ENCODE peak calls at places on chromosomes 1 and 21, in seven cellular contexts. F is lung; I is adrenal gland; T is CD8-positive, alpha-beta T cell; C is transverse colon; K is heart left ventricle; P is H9. V is an unnamed sample.

GRCh38 chr1:99738858-99739465 is 27.5 kb downstream of the FRRS1 start:
- DNase-seq in F (no peak), I (no peak), T (no peak), C (no peak), K (no peak), P (no peak), V (no peak)

GRCh38 chr1:197664391-197664790 is 110.9 kb downstream of the DENND1B start:
- DNase-seq in F (no peak), I (no peak), T (no peak), C (no peak), K (no peak), P (no peak), V (no peak)

GRCh38 chr1:186819140-186819539 is 9.6 kb upstream of the PLA2G4A start:
- DNase-seq in F (no peak), I (no peak), T (no peak), C (no peak), K (no peak), P (no peak), V (no peak)

GRCh38 chr1:32242341-32242851 is 4.6 kb upstream of the FAM167B start:
- DNase-seq in F (no peak), I (no peak), T (no peak), C (peak; percentile 48), K (peak; percentile 52), P (peak; percentile 50), V (no peak)

GRCh38 chr21:43658094-43658725 is 1.1 kb downstream of the HSF2BP start:
- DNase-seq in F (no peak), I (no peak), T (no peak), C (no peak), K (no peak), P (no peak), V (no peak)

GRCh38 chr1:187413770-187414169 is 585.0 kb downstream of the PLA2G4A start:
- DNase-seq in F (no peak), I (no peak), T (no peak), C (no peak), K (no peak), P (no peak), V (no peak)

GRCh38 chr1:107782192-107782845 is 182.7 kb downstream of the VAV3 start:
- DNase-seq in F (no peak), I (no peak), T (peak; percentile 25), C (no peak), K (peak; percentile 43), P (no peak), V (no peak)

GRCh38 chr1:183633676-183634343 is 1.8 kb downstream of the ARPC5 start:
- DNase-seq in F (no peak), I (no peak), T (no peak), C (no peak), K (no peak), P (no peak), V (no peak)

GRCh38 chr1:65065535-65066378 is 82.2 kb upstream of the AK4 start:
- DNase-seq in F (no peak), I (peak; percentile 66), T (no peak), C (peak; percentile 51), K (peak; percentile 50), P (peak; percentile 84), V (no peak)

GRCh38 chr1:234927312-234927967 is 201.2 kb downstream of the TOMM20 start:
- DNase-seq in F (no peak), I (peak; percentile 40), T (no peak), C (no peak), K (peak; percentile 6), P (peak; percentile 14), V (peak; percentile 50)

GRCh38 chr21:35204850-35205564 is 155.9 kb upstream of the RUNX1 start:
- DNase-seq in F (peak; percentile 66), I (peak; percentile 74), T (no peak), C (peak; percentile 47), K (peak; percentile 89), P (no peak), V (no peak)

GRCh38 chr1:2786329-2787162 is 14.9 kb downstream of the TTC34 start:
- DNase-seq in F (no peak), I (no peak), T (peak; percentile 79), C (peak; percentile 57), K (no peak), P (no peak), V (peak; percentile 67)

GRCh38 chr1:167457936-167458584 is 60.3 kb downstream of the CD247 start:
- DNase-seq in F (no peak), I (no peak), T (no peak), C (no peak), K (no peak), P (peak; percentile 63), V (no peak)

GRCh38 chr1:46306159-46306530 is 2.6 kb downstream of the UQCRH start:
- DNase-seq in F (no peak), I (no peak), T (no peak), C (no peak), K (no peak), P (no peak), V (no peak)

DNA sequence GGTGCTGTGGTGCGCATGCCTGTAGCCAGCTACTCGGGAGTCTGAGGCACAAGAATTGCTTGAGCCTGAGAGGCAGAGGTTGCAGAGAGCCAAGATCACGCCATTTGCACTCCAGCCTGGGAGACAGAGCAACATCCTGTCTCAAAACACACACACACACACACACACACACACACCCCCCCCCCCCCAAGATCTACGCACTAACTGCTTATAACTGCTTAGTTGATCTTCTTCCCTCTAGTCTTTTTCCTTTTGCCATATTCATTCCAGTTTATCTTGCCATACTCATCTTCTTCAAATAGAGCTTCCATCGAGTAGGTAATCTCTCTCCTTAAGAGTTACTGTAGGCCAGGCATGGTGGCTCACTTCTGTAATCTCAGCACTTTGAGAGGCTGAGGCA is 20.9 kb downstream of the EPB41 start:
- DNase-seq in F (no peak), I (no peak), T (no peak), C (no peak), K (no peak), P (no peak), V (no peak)
- H3K4me1 ChIP-seq in F (peaks cover 2% of the 10 kb centered on the region), I (peaks cover 5% of the 10 kb centered on the region), T (peaks cover 77% of the 10 kb centered on the region), C (no peaks in the 10 kb centered on the region), K (no peaks in the 10 kb centered on the region), P (no peaks in the 10 kb centered on the region), V (no peaks in the 10 kb centered on the region)

GRCh38 chr1:117616356-117616755 is 10.5 kb downstream of the TENT5C start:
- DNase-seq in F (no peak), I (no peak), T (no peak), C (peak; percentile 52), K (no peak), P (no peak), V (peak; percentile 66)

GRCh38 chr1:117615474-117615873 is 9.6 kb downstream of the TENT5C start:
- DNase-seq in F (no peak), I (no peak), T (peak; percentile 41), C (no peak), K (no peak), P (no peak), V (peak; percentile 52)

GRCh38 chr1:117612517-117613248 is 6.8 kb downstream of the TENT5C start:
- DNase-seq in F (no peak), I (no peak), T (no peak), C (no peak), K (no peak), P (peak; percentile 6), V (no peak)

GRCh38 chr1:117613249-117613968 is 7.6 kb downstream of the TENT5C start:
- DNase-seq in F (no peak), I (no peak), T (no peak), C (no peak), K (no peak), P (peak; percentile 6), V (peak; percentile 52)

DNA sequence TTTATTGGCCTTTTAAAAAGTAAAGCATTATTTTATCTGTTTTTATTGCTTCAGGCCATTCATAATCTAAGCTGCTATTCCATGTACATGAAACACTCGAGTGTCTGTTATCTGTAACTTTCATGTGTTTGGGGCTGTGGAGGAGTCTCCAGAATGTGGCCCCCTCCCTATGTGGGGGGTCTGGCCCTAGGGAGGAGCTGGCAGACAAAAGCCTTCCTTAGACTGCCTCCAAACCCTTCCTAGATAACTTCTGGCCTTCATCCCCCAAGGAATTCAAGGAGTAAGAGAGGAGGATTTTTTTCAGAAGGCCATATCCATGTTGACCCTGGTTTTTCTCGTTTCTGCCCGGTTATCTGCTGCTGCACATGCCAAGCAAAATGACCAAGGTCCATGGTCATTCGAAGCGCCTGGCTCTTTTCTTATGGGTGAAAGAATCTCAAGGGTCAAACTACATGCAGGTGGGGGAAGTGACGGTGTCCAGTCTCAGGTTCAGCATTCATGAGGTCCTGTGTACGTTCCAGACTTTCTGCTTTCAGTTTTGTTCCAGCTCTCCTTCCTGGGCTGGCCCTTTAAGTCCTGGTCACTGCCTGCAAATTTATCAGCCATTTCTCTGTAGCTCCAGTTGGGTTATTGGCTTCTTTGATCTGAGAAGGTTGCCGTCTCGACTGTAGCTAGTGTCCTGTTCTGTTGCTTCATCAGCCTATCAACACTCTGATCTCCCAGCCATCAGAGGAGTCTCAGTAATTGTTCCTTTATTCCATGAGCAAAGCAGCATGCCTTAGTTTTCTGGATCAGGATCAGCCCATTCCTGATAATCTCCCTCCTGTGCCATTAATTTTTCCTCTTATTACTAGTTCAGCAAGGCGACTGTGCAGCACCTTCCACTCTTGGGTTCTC is 8.4 kb downstream of the TENT5C start:
- DNase-seq in F (no peak), I (no peak), T (no peak), C (no peak), K (no peak), P (peak; percentile 8), V (peak; percentile 33)
- H3K4me1 ChIP-seq in F (peaks cover 8% of the 10 kb centered on the region), I (peaks cover 6% of the 10 kb centered on the region), T (peaks cover 11% of the 10 kb centered on the region), C (peaks cover 54% of the 10 kb centered on the region), K (peaks cover 14% of the 10 kb centered on the region), P (no peaks in the 10 kb centered on the region), V (no peaks in the 10 kb centered on the region)

GRCh38 chr1:17538010-17538409 is 1.5 kb upstream of the ARHGEF10L start:
- DNase-seq in F (no peak), I (no peak), T (no peak), C (no peak), K (no peak), P (no peak), V (no peak)

GRCh38 chr1:17540255-17541001 is 930 bp downstream of the ARHGEF10L start:
- DNase-seq in F (no peak), I (no peak), T (no peak), C (no peak), K (peak; percentile 67), P (peak; percentile 92), V (no peak)

GRCh38 chr1:17538428-17539130 is 919 bp upstream of the ARHGEF10L start:
- DNase-seq in F (peak; percentile 34), I (peak; percentile 73), T (no peak), C (no peak), K (no peak), P (peak; percentile 90), V (peak; percentile 83)

GRCh38 chr1:17539202-17539525 is 334 bp upstream of the ARHGEF10L start:
- DNase-seq in F (no peak), I (no peak), T (no peak), C (no peak), K (no peak), P (no peak), V (no peak)

GRCh38 chr1:17539526-17540254 is at the start of gene ARHGEF10L:
- DNase-seq in F (no peak), I (no peak), T (no peak), C (no peak), K (peak; percentile 13), P (no peak), V (no peak)
- H3K4me1 ChIP-seq in F (peaks cover 7% of the 10 kb centered on the region), I (peaks cover 21% of the 10 kb centered on the region), T (no peaks in the 10 kb centered on the region), C (peaks cover 50% of the 10 kb centered on the region), K (peaks cover 3% of the 10 kb centered on the region), P (peaks cover 6% of the 10 kb centered on the region), V (peaks cover 41% of the 10 kb centered on the region)

GRCh38 chr1:204464701-204465100 is 29.9 kb downstream of the PIK3C2B start:
- DNase-seq in F (no peak), I (no peak), T (no peak), C (no peak), K (no peak), P (no peak), V (no peak)
- H3K4me1 ChIP-seq in F (peaks cover 34% of the 10 kb centered on the region), I (peaks cover 41% of the 10 kb centered on the region), T (peaks cover 37% of the 10 kb centered on the region), C (peaks cover 5% of the 10 kb centered on the region), K (peaks cover 66% of the 10 kb centered on the region), P (no peaks in the 10 kb centered on the region), V (peaks cover 67% of the 10 kb centered on the region)

V was measured in ascending aorta.